ENCODE peak calls at places on chromosome 10, in eight cellular contexts. Z, X, T, U, W, N, I and R are unnamed samples.

GRCh38 chr10:89153971-89154370 is 53.1 kb downstream of the CH25H start:
- DNase-seq in Z (no peak), X (no peak), T (no peak), U (no peak), W (no peak), N (no peak), I (no peak), R (no peak)

GRCh38 chr10:97849101-97849490 is 547 bp upstream of the GOLGA7B start:
- DNase-seq in Z (no peak), X (no peak), T (no peak), U (peak), W (no peak), N (no peak), I (peak), R (no peak)

GRCh38 chr10:109426987-109427386 is 496.3 kb downstream of the XPNPEP1 start:
- DNase-seq in Z (no peak), X (no peak), T (no peak), U (no peak), W (no peak), N (no peak), I (no peak), R (no peak)

GRCh38 chr10:1552415-1552814 is 184.9 kb downstream of the ADARB2 start:
- DNase-seq in Z (no peak), X (no peak), T (no peak), U (no peak), W (no peak), N (no peak), I (no peak), R (no peak)

GRCh38 chr10:48457949-48458661 is 146.8 kb downstream of the ARHGAP22 start:
- DNase-seq in Z (no peak), X (no peak), T (peak), U (no peak), W (no peak), N (no peak), I (no peak), R (peak)

GRCh38 chr10:28839600-28840007 is 162.3 kb downstream of the BAMBI start:
- DNase-seq in Z (no peak), X (no peak), T (peak), U (no peak), W (no peak), N (no peak), I (no peak), R (peak)

GRCh38 chr10:132105302-132105995 is 39.7 kb downstream of the JAKMIP3 start:
- DNase-seq in Z (peak), X (no peak), T (peak), U (no peak), W (no peak), N (no peak), I (no peak), R (peak)

GRCh38 chr10:126955934-126956711 is 50.9 kb downstream of the DOCK1 start:
- DNase-seq in Z (no peak), X (no peak), T (no peak), U (no peak), W (no peak), N (no peak), I (no peak), R (peak)

GRCh38 chr10:34341473-34341872 is 473.6 kb downstream of the PARD3 start:
- DNase-seq in Z (no peak), X (no peak), T (no peak), U (no peak), W (no peak), N (no peak), I (no peak), R (no peak)

GRCh38 chr10:30432631-30433285 is 1.2 kb upstream of the MAP3K8 start:
- DNase-seq in Z (peak), X (peak), T (peak), U (peak), W (no peak), N (no peak), I (no peak), R (no peak)

GRCh38 chr10:3471927-3472704 is 299.5 kb upstream of the PITRM1 start:
- DNase-seq in Z (no peak), X (no peak), T (no peak), U (no peak), W (no peak), N (no peak), I (no peak), R (no peak)

GRCh38 chr10:131810036-131810804 is 90.6 kb upstream of the PPP2R2D start:
- DNase-seq in Z (peak), X (no peak), T (peak), U (no peak), W (no peak), N (no peak), I (no peak), R (no peak)

GRCh38 chr10:49371967-49372366 is 23.9 kb downstream of the DRGX start:
- DNase-seq in Z (no peak), X (no peak), T (no peak), U (no peak), W (no peak), N (peak), I (no peak), R (peak)

GRCh38 chr10:51159841-51160240 is 85.6 kb downstream of the PRKG1 start:
- DNase-seq in Z (no peak), X (no peak), T (no peak), U (no peak), W (no peak), N (no peak), I (no peak), R (no peak)

GRCh38 chr10:128420623-128421022 is 294.4 kb upstream of the MKI67 start:
- DNase-seq in Z (no peak), X (no peak), T (no peak), U (no peak), W (no peak), N (no peak), I (no peak), R (no peak)

GRCh38 chr10:70906953-70907618 is 18.7 kb upstream of the PCBD1 start:
- DNase-seq in Z (peak), X (peak), T (no peak), U (no peak), W (no peak), N (no peak), I (no peak), R (no peak)

GRCh38 chr10:132298038-132298935 is 9.5 kb downstream of the STK32C start:
- DNase-seq in Z (peak), X (peak), T (peak), U (no peak), W (no peak), N (no peak), I (no peak), R (peak)

GRCh38 chr10:111493024-111493625 is 416.3 kb downstream of the ADRA2A start:
- DNase-seq in Z (no peak), X (no peak), T (no peak), U (no peak), W (no peak), N (no peak), I (no peak), R (no peak)

GRCh38 chr10:114974625-114975421 is 36.8 kb downstream of the TRUB1 start:
- DNase-seq in Z (no peak), X (no peak), T (no peak), U (no peak), W (no peak), N (no peak), I (no peak), R (no peak)